ENCODE peak calls at places on chromosomes 2 and 18, in nine cellular contexts. B is tibial artery; Q is spleen; Z is SW480; L is EL; Y is activated CD4-positive, CD25-positive, alpha-beta regulatory T cell; D is amygdala; E is nephron progenitor cell; N is PC-9. A is an unnamed sample.

GRCh38 chr2:42792583-42793313 is at the start of gene HAAO:
- DNase-seq in B (peak; percentile 82), Q (peak; percentile 86), Z (no peak), L (peak; percentile 39), Y (no peak), D (no peak), E (peak; percentile 75), N (no peak), A (peak; percentile 84)

GRCh38 chr2:164879901-164880535 is 38.4 kb upstream of the COBLL1 start:
- DNase-seq in B (no peak), Q (no peak), Z (no peak), L (peak; percentile 15), Y (no peak), D (no peak), E (no peak), N (no peak), A (no peak)

GRCh38 chr2:163736433-163737168 is 793 bp upstream of the FIGN start:
- DNase-seq in B (peak; percentile 76), Q (peak; percentile 81), Z (no peak), L (peak; percentile 43), Y (no peak), D (no peak), E (peak; percentile 73), N (peak; percentile 45), A (peak; percentile 92)

GRCh38 chr2:216082388-216082733 is 642 bp downstream of the TMEM169 start:
- DNase-seq in B (no peak), Q (no peak), Z (peak; percentile 17), L (no peak), Y (no peak), D (no peak), E (no peak), N (no peak), A (peak; percentile 70)

GRCh38 chr2:174846941-174847938 is 83.0 kb upstream of the CHRNA1 start:
- DNase-seq in B (no peak), Q (no peak), Z (peak; percentile 48), L (peak; percentile 80), Y (no peak), D (no peak), E (peak; percentile 26), N (peak; percentile 81), A (peak; percentile 20)

GRCh38 chr2:173571887-173572680 is 217.4 kb downstream of the CDCA7 start:
- DNase-seq in B (no peak), Q (no peak), Z (no peak), L (no peak), Y (no peak), D (no peak), E (no peak), N (peak; percentile 52), A (no peak)

GRCh38 chr2:237734905-237735623 is 63.5 kb upstream of the RBM44 start:
- DNase-seq in B (no peak), Q (no peak), Z (no peak), L (no peak), Y (no peak), D (no peak), E (no peak), N (no peak), A (no peak)

GRCh38 chr2:44902767-44903166 is 38.7 kb upstream of the SIX3 start:
- DNase-seq in B (no peak), Q (no peak), Z (no peak), L (no peak), Y (no peak), D (no peak), E (no peak), N (no peak), A (no peak)

GRCh38 chr18:10131036-10131774 is 217.4 kb downstream of the VAPA start:
- DNase-seq in B (no peak), Q (no peak), Z (peak; percentile 33), L (no peak), Y (no peak), D (no peak), E (no peak), N (no peak), A (peak; percentile 71)

GRCh38 chr18:57915241-57915640 is 112.1 kb upstream of the ATP8B1 start:
- DNase-seq in B (no peak), Q (no peak), Z (no peak), L (no peak), Y (no peak), D (no peak), E (no peak), N (no peak), A (peak; percentile 16)

GRCh38 chr2:64482243-64482642 is 28.3 kb downstream of the LGALSL start:
- DNase-seq in B (no peak), Q (no peak), Z (no peak), L (no peak), Y (no peak), D (no peak), E (no peak), N (no peak), A (no peak)

GRCh38 chr2:234840336-234840735 is 111.5 kb upstream of the SH3BP4 start:
- DNase-seq in B (no peak), Q (no peak), Z (peak; percentile 64), L (peak; percentile 97), Y (no peak), D (no peak), E (peak; percentile 29), N (peak; percentile 92), A (peak; percentile 38)

GRCh38 chr2:207122914-207123744 is 42.6 kb downstream of the KLF7 start:
- DNase-seq in B (no peak), Q (no peak), Z (no peak), L (no peak), Y (peak; percentile 16), D (no peak), E (no peak), N (peak; percentile 39), A (peak; percentile 75)

GRCh38 chr2:172938713-172939375 is 136.8 kb upstream of the MAP3K20 start:
- DNase-seq in B (no peak), Q (no peak), Z (no peak), L (no peak), Y (no peak), D (no peak), E (no peak), N (no peak), A (no peak)

GRCh38 chr2:221517362-221518121 is 54.6 kb downstream of the EPHA4 start:
- DNase-seq in B (no peak), Q (peak; percentile 90), Z (peak; percentile 98), L (peak; percentile 84), Y (peak; percentile 2), D (no peak), E (no peak), N (peak; percentile 100), A (no peak)

GRCh38 chr2:235042576-235043515 is 91.0 kb downstream of the SH3BP4 start:
- DNase-seq in B (peak; percentile 55), Q (peak; percentile 75), Z (no peak), L (no peak), Y (no peak), D (no peak), E (no peak), N (no peak), A (no peak)

GRCh38 chr18:9810216-9810804 is 75.5 kb upstream of the TXNDC2 start:
- DNase-seq in B (no peak), Q (no peak), Z (no peak), L (no peak), Y (no peak), D (no peak), E (no peak), N (no peak), A (no peak)

GRCh38 chr2:2095360-2096093 is 235.5 kb downstream of the MYT1L start:
- DNase-seq in B (no peak), Q (peak; percentile 51), Z (no peak), L (no peak), Y (no peak), D (no peak), E (no peak), N (no peak), A (no peak)

GRCh38 chr2:234953116-234954031 is 1.6 kb downstream of the SH3BP4 start:
- DNase-seq in B (peak; percentile 61), Q (peak; percentile 47), Z (no peak), L (peak; percentile 41), Y (no peak), D (no peak), E (no peak), N (peak; percentile 63), A (no peak)

GRCh38 chr2:75099521-75099922 is 99.8 kb downstream of the TACR1 start:
- DNase-seq in B (no peak), Q (no peak), Z (peak; percentile 26), L (peak; percentile 59), Y (no peak), D (no peak), E (no peak), N (peak; percentile 75), A (no peak)

GRCh38 chr2:236583621-236584203 is 14.1 kb downstream of the ACKR3 start:
- DNase-seq in B (peak; percentile 53), Q (no peak), Z (no peak), L (no peak), Y (no peak), D (no peak), E (no peak), N (no peak), A (no peak)

GRCh38 chr2:118207889-118208288 is 119.6 kb downstream of the INSIG2 start:
- DNase-seq in B (no peak), Q (peak; percentile 30), Z (no peak), L (no peak), Y (no peak), D (no peak), E (no peak), N (no peak), A (no peak)

GRCh38 chr2:6359964-6360363 is 505.7 kb downstream of the CMPK2 start:
- DNase-seq in B (no peak), Q (no peak), Z (no peak), L (no peak), Y (no peak), D (no peak), E (no peak), N (no peak), A (no peak)

A was measured in retina.